ENCODE peak calls at places on chromosomes 12 and 14, in six cellular contexts. U, A, L, R, I and G are unnamed samples.

GRCh38 chr14:41868396-41868795 is 261.7 kb downstream of the LRFN5 start:
- DNase-seq in U (peak), A (peak), L (no peak), R (no peak), I (no peak), G (no peak)

GRCh38 chr14:85817430-85817829 is 287.5 kb downstream of the FLRT2 start:
- DNase-seq in U (no peak), A (no peak), L (no peak), R (no peak), I (no peak), G (no peak)

GRCh38 chr12:103314786-103315185 is 181.0 kb downstream of the C12orf42 start:
- DNase-seq in U (no peak), A (no peak), L (no peak), R (no peak), I (no peak), G (no peak)

GRCh38 chr12:71890475-71890874 is 48.2 kb upstream of the TPH2 start:
- DNase-seq in U (no peak), A (no peak), L (no peak), R (no peak), I (no peak), G (no peak)

GRCh38 chr14:37452323-37452722 is 142.7 kb downstream of the FOXA1 start:
- DNase-seq in U (no peak), A (no peak), L (no peak), R (no peak), I (no peak), G (no peak)

GRCh38 chr12:55822228-55822627 is 4.4 kb downstream of the ORMDL2 start:
- DNase-seq in U (peak), A (no peak), L (peak), R (no peak), I (peak), G (no peak)

GRCh38 chr14:37623552-37623951 is 28.1 kb downstream of the TTC6 start:
- DNase-seq in U (no peak), A (peak), L (peak), R (no peak), I (no peak), G (no peak)

GRCh38 chr14:104451474-104451873 is 128.1 kb upstream of the C14orf180 start:
- DNase-seq in U (no peak), A (no peak), L (no peak), R (no peak), I (no peak), G (no peak)

GRCh38 chr14:80699861-80700260 is 241.7 kb downstream of the CEP128 start:
- DNase-seq in U (no peak), A (no peak), L (no peak), R (no peak), I (no peak), G (no peak)

GRCh38 chr14:45658917-45659299 is 405.9 kb upstream of the MIS18BP1 start:
- DNase-seq in U (no peak), A (no peak), L (no peak), R (no peak), I (no peak), G (no peak)

GRCh38 chr12:114480309-114481199 is 74.6 kb upstream of the TBX5 start:
- DNase-seq in U (peak), A (peak), L (peak), R (no peak), I (peak), G (no peak)

GRCh38 chr12:52090291-52090690 is 10.8 kb downstream of the SMIM41 start:
- DNase-seq in U (no peak), A (no peak), L (no peak), R (no peak), I (no peak), G (no peak)

GRCh38 chr12:19025582-19025981 is 104.0 kb upstream of the PLEKHA5 start:
- DNase-seq in U (no peak), A (no peak), L (no peak), R (no peak), I (no peak), G (no peak)

GRCh38 chr12:110821917-110822316 is 24.9 kb upstream of the CCDC63 start:
- DNase-seq in U (no peak), A (no peak), L (no peak), R (no peak), I (no peak), G (no peak)

GRCh38 chr12:124830306-124830705 is 33.4 kb downstream of the SCARB1 start:
- DNase-seq in U (no peak), A (no peak), L (no peak), R (no peak), I (peak), G (no peak)

GRCh38 chr12:24095245-24095644 is 145.8 kb upstream of the SOX5 start:
- DNase-seq in U (no peak), A (no peak), L (no peak), R (no peak), I (no peak), G (no peak)

GRCh38 chr14:72515779-72516770 is 377.8 kb downstream of the DPF3 start:
- DNase-seq in U (peak), A (peak), L (peak), R (no peak), I (no peak), G (no peak)

GRCh38 chr12:76247992-76248391 is 100.2 kb downstream of the BBS10 start:
- DNase-seq in U (no peak), A (no peak), L (no peak), R (no peak), I (no peak), G (no peak)

GRCh38 chr14:78983126-78983525 is 813.0 kb downstream of the NRXN3 start:
- DNase-seq in U (no peak), A (peak), L (no peak), R (no peak), I (no peak), G (no peak)

GRCh38 chr12:104605685-104606084 is 148.9 kb downstream of the CHST11 start:
- DNase-seq in U (peak), A (no peak), L (peak), R (no peak), I (peak), G (no peak)
- H3K4me3 ChIP-seq in U (no peak), A (no peak), L (peak), R (no peak), I (no peak), G (no peak)

DNA sequence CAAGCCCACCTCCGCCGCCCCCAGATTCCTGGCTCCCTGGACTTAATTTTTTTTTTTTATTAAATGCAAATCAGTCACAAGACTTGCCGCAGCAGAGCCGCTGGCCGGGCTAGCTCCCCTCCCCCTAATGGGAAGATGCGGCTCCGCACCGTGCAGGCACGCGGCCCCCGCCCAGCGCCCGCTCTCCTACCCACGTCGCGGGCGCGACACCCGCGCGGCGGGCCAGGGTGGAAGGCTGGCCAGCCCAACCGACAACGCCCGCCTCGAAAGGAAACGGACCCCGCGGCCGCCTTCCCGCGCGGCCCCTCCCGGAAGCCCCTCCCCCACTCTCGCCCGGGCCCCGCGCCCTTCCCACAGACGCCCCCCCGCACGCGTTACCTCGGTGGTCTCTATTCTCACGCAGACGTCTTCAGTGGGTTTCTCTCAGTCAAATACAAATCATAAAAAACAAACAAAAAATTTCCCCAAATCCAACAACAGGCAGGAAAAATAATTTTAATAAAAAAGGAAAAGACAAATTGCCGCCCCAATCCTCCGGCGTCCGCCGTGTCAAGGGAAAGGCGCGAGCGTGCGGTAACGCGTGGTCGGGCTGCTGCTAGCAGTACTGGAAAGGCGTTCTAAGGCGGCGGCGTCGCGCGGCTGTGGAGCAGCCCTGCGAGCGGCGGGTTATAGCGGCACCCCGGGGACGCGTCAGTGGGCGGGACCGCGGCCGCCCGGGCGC is at the start of gene SLC38A2:
- DNase-seq in U (peak), A (peak), L (peak), R (no peak), I (peak), G (peak)
- H2BK120ac ChIP-seq in U (peak), A (peak), L (peak), R (peak), I (peak), G (peak)

GRCh38 chr12:133204264-133204603 is 22.9 kb downstream of the ZNF268 start:
- DNase-seq in U (peak), A (no peak), L (no peak), R (no peak), I (no peak), G (no peak)
- H3K4me3 ChIP-seq in U (peak), A (no peak), L (peak), R (no peak), I (no peak), G (no peak)

GRCh38 chr12:20701106-20701505 is 6.0 kb downstream of the SLCO1C1 start:
- DNase-seq in U (no peak), A (no peak), L (no peak), R (no peak), I (no peak), G (no peak)
- H2BK120ac ChIP-seq in U (no peak), A (no peak), L (no peak), R (no peak), I (no peak), G (no peak)

DNA sequence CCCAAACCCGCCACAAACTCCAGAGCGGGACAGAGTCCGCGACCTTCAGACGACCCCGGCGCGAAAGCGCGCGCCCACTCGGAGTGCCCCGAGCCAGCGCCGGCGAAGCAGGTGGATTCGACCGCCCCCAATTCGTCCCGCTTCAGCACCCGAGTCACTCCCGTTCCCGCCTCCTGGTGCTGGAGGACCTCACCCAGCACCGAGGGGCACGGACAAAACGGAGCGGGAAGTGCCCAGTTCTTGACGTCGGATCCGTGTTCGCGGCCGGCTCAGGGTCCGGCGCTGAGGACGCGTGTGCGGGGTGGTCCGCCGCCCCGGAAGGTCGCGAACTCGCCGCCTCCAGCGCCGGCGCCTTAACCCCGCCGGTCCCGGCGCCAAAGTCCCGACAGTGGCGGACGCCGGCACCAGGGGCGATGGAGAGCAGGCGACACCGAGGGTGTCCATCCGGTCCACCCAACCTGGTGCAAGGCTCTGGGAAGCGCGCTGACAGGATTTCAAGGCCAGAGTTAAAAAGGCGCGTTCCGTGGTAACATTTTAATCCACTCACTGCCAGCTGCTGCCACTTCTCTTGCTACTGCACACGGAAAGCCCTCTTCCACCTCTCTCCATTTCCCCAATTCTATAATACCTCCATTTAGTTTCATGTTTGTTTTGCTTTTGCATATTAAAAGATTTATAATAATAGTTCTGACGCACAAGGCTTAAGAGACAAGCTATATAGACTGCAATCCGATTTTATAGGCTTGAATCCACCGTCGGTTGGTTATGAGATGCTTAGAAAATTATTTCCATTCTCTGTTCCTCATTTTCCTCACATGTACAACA is 240.0 kb upstream of the CPNE8 start:
- DNase-seq in U (peak), A (no peak), L (peak), R (no peak), I (peak), G (peak)
- H3K4me3 ChIP-seq in U (peak), A (no peak), L (peak), R (peak), I (peak), G (no peak)

GRCh38 chr14:68793734-68794129 is 865 bp upstream of the ZFP36L1 start:
- DNase-seq in U (no peak), A (no peak), L (no peak), R (no peak), I (no peak), G (no peak)
- H2BK120ac ChIP-seq in U (peak), A (peak), L (peak), R (no peak), I (peak), G (peak)

GRCh38 chr12:62605972-62606371 is 139.3 kb downstream of the MON2 start:
- DNase-seq in U (no peak), A (no peak), L (no peak), R (no peak), I (no peak), G (no peak)
- H3K4me3 ChIP-seq in U (no peak), A (no peak), L (peak), R (no peak), I (no peak), G (peak)